ENCODE peak calls at places on chromosomes 11 and 22, in six cellular contexts. V is brain microvascular endothelial cell; O is lung; A is CD8-positive, alpha-beta memory T cell; T is nucleus accumbens; P is fibroblast of pulmonary artery. H is an unnamed sample.
A peak's percentile ranks its signal among the peaks of the same experiment; 100 is the strongest.

GRCh38 chr11:120210651-120211521 is at the start of gene OAF:
- DNase-seq in V (peak; percentile 73), O (peak; percentile 57), A (peak; percentile 59), T (peak; percentile 25), P (peak; percentile 85), H (peak; percentile 24)

GRCh38 chr11:124915541-124916369 is 3.3 kb upstream of the HEPN1 start:
- DNase-seq in V (peak; percentile 66), O (no peak), A (no peak), T (no peak), P (peak; percentile 62), H (no peak)

GRCh38 chr22:33807465-33807864 is 112.8 kb downstream of the LARGE1 start:
- DNase-seq in V (peak; percentile 25), O (no peak), A (no peak), T (no peak), P (peak; percentile 35), H (no peak)

GRCh38 chr11:44894217-44894617 is 56.5 kb downstream of the TP53I11 start:
- DNase-seq in V (peak; percentile 16), O (no peak), A (peak; percentile 54), T (peak; percentile 47), P (peak; percentile 76), H (peak; percentile 34)

GRCh38 chr22:36144886-36145541 is 15.5 kb downstream of the APOL3 start:
- DNase-seq in V (peak; percentile 61), O (peak; percentile 67), A (peak; percentile 26), T (peak; percentile 27), P (peak; percentile 88), H (no peak)

GRCh38 chr11:45688472-45689033 is 23.1 kb upstream of the CHST1 start:
- DNase-seq in V (no peak), O (no peak), A (no peak), T (no peak), P (no peak), H (no peak)

GRCh38 chr22:41781508-41781906 is 19.0 kb upstream of the CCDC134 start:
- DNase-seq in V (no peak), O (no peak), A (no peak), T (no peak), P (no peak), H (no peak)

GRCh38 chr11:62575156-62575555 is 1.5 kb upstream of the EEF1G start:
- DNase-seq in V (no peak), O (no peak), A (no peak), T (no peak), P (no peak), H (no peak)

GRCh38 chr11:66100272-66101037 is 30.4 kb downstream of the PACS1 start:
- DNase-seq in V (no peak), O (peak; percentile 64), A (peak; percentile 69), T (peak; percentile 32), P (peak; percentile 37), H (peak; percentile 60)

GRCh38 chr11:128694618-128695481 is 978 bp downstream of the FLI1 start:
- DNase-seq in V (no peak), O (no peak), A (peak; percentile 26), T (no peak), P (peak; percentile 49), H (no peak)